ENCODE peak calls at places on chromosomes 6 and 20, in seven cellular contexts. H, Z, B, R, F, I and W are unnamed samples.

GRCh38 chr6:79403525-79403924 is 133.7 kb downstream of the LCA5 start:
- DNase-seq in H (no peak), Z (no peak), B (no peak), R (no peak), F (no peak), I (no peak), W (no peak)

GRCh38 chr6:56518995-56519767 is 123.5 kb downstream of the DST start:
- DNase-seq in H (no peak), Z (no peak), B (no peak), R (no peak), F (no peak), I (no peak), W (no peak)

GRCh38 chr6:150324044-150324443 is 44.8 kb upstream of the IYD start:
- DNase-seq in H (no peak), Z (no peak), B (no peak), R (no peak), F (no peak), I (no peak), W (no peak)

GRCh38 chr6:147156799-147157382 is 47.3 kb upstream of the STXBP5 start:
- DNase-seq in H (no peak), Z (no peak), B (no peak), R (no peak), F (no peak), I (no peak), W (no peak)

GRCh38 chr20:11810316-11811130 is 107.2 kb upstream of the BTBD3 start:
- DNase-seq in H (no peak), Z (no peak), B (peak), R (no peak), F (no peak), I (no peak), W (no peak)

GRCh38 chr6:50637267-50637666 is 76.1 kb upstream of the TFAP2D start:
- DNase-seq in H (no peak), Z (no peak), B (no peak), R (no peak), F (no peak), I (no peak), W (no peak)

GRCh38 chr20:45098096-45098773 is 2.7 kb downstream of the KCNS1 start:
- DNase-seq in H (peak), Z (no peak), B (peak), R (no peak), F (no peak), I (no peak), W (peak)

GRCh38 chr6:167704396-167704801 is 122.3 kb upstream of the AFDN start:
- DNase-seq in H (no peak), Z (no peak), B (no peak), R (no peak), F (no peak), I (no peak), W (no peak)

GRCh38 chr6:42851599-42851998 is 27.8 kb upstream of the RPL7L1 start:
- DNase-seq in H (no peak), Z (no peak), B (no peak), R (no peak), F (no peak), I (no peak), W (no peak)

GRCh38 chr20:35954907-35955251 is 577 bp upstream of the SCAND1 start:
- DNase-seq in H (peak), Z (no peak), B (peak), R (no peak), F (peak), I (no peak), W (peak)